ENCODE peak calls at places on chromosomes 4 and X, in five cellular contexts. V is GM23338, W is neural progenitor cell, Q is heart right ventricle, P is lower lobe of right lung. D is an unnamed sample.

GRCh38 chr4:124635331-124635730 is 77.2 kb downstream of the ANKRD50 start:
- DNase-seq in P (no peak), V (no peak), Q (no peak), W (no peak), D (no peak)

GRCh38 chrX:68041110-68041509 is 392.2 kb downstream of the OPHN1 start:
- DNase-seq in W (no peak), Q (no peak), V (peak; percentile 57), P (no peak), D (no peak)

GRCh38 chr4:24878256-24879016 is 34.4 kb downstream of the CCDC149 start:
- DNase-seq in V (peak; percentile 18), P (no peak), W (no peak), Q (no peak), D (no peak)

GRCh38 chr4:146435962-146436361 is 85.8 kb downstream of the SLC10A7 start:
- DNase-seq in Q (no peak), V (no peak), P (no peak), W (no peak), D (no peak)

GRCh38 chr4:173288296-173288695 is 45.9 kb downstream of the HMGB2 start:
- DNase-seq in P (no peak), Q (no peak), V (peak; percentile 89), W (peak; percentile 65), D (no peak)

GRCh38 chrX:14027031-14027430 is 2.7 kb downstream of the GEMIN8 start:
- DNase-seq in V (no peak), P (no peak), Q (peak; percentile 20), W (no peak), D (peak; percentile 68)

GRCh38 chr4:53057679-53058078 is 195.6 kb downstream of the RASL11B start:
- DNase-seq in Q (no peak), P (no peak), V (no peak), W (no peak), D (no peak)

GRCh38 chrX:119784747-119785446 is 6.5 kb downstream of the RPL39 start:
- DNase-seq in W (peak; percentile 24), P (no peak), V (peak; percentile 47), Q (peak; percentile 21), D (no peak)

GRCh38 chr4:15702941-15703403 is at the start of gene BST1:
- DNase-seq in P (peak; percentile 89), V (peak; percentile 75), W (peak; percentile 28), Q (peak; percentile 74), D (peak; percentile 16)

GRCh38 chrX:17674611-17675010 is 62.7 kb upstream of the SCML1 start:
- DNase-seq in P (no peak), V (no peak), Q (no peak), W (no peak), D (no peak)
- H3K27ac ChIP-seq in P (no peak overlapping the region), V (no peak overlapping the region), Q (no peak overlapping the region), W (no peak overlapping the region), D (no peak overlapping the region)

DNA sequence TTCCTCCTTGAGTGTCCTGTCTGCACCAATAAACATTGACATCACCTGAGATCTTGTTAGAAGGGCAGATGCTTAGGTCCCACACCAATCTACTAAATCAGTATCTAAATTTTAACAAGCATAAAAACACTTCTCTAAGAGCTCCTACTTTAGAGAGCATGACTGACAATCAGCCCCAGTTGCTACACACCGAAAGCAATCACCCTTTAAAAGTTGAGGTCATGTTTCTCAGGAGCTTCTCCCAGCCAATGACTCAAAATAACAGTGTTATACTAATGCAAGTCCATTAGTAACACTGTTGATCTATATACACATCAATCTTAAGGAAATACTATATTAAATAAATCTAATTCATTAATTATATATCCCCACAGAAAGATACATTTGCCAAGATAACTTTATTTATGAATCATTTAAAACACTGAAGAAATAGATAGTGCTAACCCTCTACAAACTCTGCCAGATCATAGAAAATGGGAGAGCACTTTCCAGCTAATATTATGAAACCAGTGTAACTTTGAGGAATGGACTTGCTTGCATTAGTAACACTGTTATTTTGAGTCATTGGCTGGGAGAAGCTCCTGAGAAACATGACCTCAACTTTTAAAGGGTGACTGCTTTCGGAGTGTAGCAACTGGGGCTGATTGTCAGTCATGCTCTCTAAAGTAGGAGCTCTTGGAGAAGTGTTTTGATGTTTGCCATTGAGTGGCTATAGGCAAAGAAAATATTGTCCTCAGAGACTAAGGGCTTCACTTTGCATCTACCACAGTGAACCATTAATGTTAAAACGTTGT is 109.8 kb upstream of the HDX start:
- DNase-seq in V (no peak), Q (no peak), W (no peak), P (no peak), D (no peak)
- H3K27ac ChIP-seq in V (no peak overlapping the region), Q (no peak overlapping the region), W (no peak overlapping the region), P (no peak overlapping the region), D (no peak overlapping the region)

DNA sequence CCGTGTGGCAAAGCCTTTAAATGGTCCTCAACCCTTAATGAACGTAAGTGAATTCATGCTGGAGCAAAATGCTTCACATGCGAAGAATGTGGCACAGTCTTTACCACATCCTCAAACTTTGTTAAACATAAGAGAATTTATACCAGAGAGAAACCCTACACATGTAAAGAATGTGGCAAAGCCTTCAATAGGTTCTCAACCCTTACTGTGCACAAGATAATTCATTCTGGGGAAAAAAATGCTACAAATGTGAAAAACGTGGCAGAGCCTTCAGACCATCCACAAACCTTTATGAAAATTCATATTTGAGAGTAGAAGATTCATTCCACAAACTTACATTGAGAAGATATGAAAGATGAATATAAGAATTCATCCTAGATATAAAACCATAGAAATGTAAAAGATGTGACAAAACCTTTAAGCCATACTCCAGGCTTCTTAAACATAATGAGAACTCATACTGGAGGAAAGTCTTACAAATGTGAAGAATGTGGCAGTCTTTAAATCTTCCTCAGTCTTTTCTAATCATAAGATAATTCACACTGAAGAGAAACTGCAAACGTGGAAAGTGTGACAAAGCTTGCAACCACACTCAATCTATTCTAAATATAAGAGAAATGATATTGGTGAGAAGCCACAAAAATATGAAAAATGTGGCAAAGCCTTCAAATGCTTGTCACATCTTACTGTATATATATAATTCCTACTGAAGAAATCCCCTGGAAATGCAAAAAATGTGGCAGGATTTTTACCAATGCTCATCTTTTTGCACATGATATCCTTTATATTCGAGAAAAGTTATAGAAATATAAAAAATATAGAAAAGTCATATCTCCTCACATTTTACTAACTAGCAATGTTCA is 36.9 kb downstream of the ZNF141 start:
- DNase-seq in P (no peak), W (no peak), V (no peak), Q (no peak), D (no peak)
- H3K27ac ChIP-seq in P (no peak overlapping the region), W (no peak overlapping the region), V (no peak overlapping the region), Q (no peak overlapping the region), D (no peak overlapping the region)

GRCh38 chrX:23782455-23782854 is 518 bp upstream of the SAT1 start:
- DNase-seq in P (no peak), W (no peak), Q (no peak), V (no peak), D (no peak)

GRCh38 chrX:23782863-23783568 is at the start of gene SAT1:
- DNase-seq in P (peak; percentile 97), V (peak; percentile 95), Q (peak; percentile 96), W (peak; percentile 100), D (peak; percentile 90)

GRCh38 chrX:23785564-23785963 is 2.6 kb downstream of the SAT1 start:
- DNase-seq in V (no peak), Q (no peak), W (no peak), P (no peak), D (no peak)

GRCh38 chrX:23784487-23785301 is 1.7 kb downstream of the SAT1 start:
- DNase-seq in P (no peak), W (no peak), V (no peak), Q (no peak), D (no peak)

DNA sequence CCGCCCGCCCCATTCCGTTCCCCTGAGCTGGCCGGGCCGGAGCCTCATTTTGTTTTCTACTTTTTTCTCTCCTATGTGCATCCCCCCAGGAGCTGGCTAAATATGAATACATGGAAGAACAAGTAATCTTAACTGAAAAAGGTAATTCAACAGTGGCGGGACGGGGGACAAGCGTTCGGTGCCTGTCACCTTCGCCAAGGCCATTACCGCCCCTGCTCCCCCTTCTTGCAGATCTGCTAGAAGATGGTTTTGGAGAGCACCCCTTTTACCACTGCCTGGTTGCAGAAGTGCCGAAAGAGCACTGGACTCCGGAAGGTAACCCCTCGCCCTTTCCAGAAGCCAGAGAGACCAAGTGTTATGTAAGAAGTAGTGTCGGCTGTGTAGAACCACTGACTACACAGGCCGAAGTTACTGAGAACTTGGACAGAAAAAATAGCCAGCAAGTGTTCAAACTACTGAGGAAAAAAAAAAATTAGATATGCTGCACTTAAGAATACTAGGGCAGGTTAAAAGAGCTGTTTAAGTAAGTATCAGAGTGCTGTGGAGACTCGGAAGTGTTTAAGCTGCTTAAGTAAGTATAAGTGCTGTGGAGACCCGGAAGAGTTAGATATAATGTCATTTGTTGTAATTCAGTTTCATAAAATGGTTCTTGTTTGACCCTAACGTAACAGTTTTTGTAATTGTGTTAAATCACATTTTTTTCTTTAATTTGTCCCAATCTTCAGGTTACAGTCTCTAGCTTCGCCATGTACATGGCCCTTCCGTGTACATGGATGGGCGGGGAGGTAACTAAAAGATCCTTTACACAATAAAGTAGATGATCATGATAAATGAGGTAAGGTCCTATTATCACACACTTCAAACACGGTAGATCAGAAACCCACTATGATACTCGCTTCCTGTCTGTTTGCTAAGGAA is 855 bp downstream of the SAT1 start:
- DNase-seq in V (no peak), P (no peak), Q (no peak), W (no peak), D (no peak)
- H3K27ac ChIP-seq in V (no peak overlapping the region), P (peak overlapping the region; percentile 95), Q (peak overlapping the region; percentile 96), W (no peak overlapping the region), D (peak overlapping the region; percentile 94)

GRCh38 chr4:186132577-186133277 is 28.2 kb downstream of the FAM149A start:
- DNase-seq in Q (no peak), P (no peak), V (peak; percentile 83), W (peak; percentile 77), D (no peak)
- H3K27ac ChIP-seq in Q (no peak overlapping the region), P (no peak overlapping the region), V (no peak overlapping the region), W (no peak overlapping the region), D (no peak overlapping the region)

GRCh38 chr4:109441858-109442480 is 8.4 kb downstream of the SEC24B start:
- DNase-seq in W (no peak), V (no peak), Q (no peak), P (no peak), D (no peak)
- H3K27ac ChIP-seq in W (no peak overlapping the region), V (no peak overlapping the region), Q (no peak overlapping the region), P (no peak overlapping the region), D (no peak overlapping the region)

DNA sequence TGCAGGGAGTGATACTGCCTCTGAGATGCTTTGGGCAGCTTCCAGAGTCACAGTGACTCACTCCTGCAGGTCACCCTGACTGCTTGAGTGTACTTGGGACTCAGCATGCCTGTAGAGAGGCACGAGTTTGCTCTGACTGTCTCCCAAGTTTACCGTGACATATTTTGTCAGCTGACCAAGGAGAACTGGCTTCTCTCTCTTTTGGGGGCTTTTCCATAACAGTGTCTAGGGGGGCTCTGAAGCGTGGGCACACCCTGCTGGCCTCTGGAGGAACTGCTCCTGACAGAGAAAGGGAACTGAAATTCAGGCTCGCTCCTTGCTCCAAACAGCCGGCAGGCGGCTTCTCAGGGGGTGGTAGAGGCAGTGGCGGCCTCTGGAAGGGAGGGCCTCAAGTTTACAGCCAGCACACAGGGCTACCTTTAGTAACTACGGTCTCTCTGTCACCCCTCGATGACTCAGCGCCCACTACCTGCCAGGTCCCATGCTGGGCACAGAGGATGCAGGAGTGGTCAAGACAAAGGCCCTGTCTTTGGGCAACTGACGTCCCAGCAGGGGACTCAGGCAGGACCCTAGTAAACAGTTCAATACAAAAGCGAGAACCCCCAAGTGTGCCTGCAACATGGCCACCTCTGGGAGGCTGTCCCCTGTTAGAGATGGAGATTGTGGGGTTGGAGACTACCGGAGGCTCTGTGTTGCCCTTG is 17.8 kb downstream of the ZNF185 start:
- DNase-seq in W (peak; percentile 62), Q (no peak), V (peak; percentile 67), P (no peak), D (no peak)
- H3K27ac ChIP-seq in W (no peak overlapping the region), Q (no peak overlapping the region), V (no peak overlapping the region), P (no peak overlapping the region), D (no peak overlapping the region)

GRCh38 chr4:72118017-72118416 is 86.2 kb downstream of the NPFFR2 start:
- DNase-seq in V (no peak), P (no peak), Q (no peak), W (no peak), D (no peak)
- H3K27ac ChIP-seq in V (no peak overlapping the region), P (no peak overlapping the region), Q (no peak overlapping the region), W (no peak overlapping the region), D (no peak overlapping the region)

GRCh38 chr4:55547461-55547770 is 707 bp upstream of the CLOCK start:
- DNase-seq in W (peak; percentile 79), P (no peak), Q (peak; percentile 43), V (peak; percentile 72), D (no peak)
- H3K27ac ChIP-seq in W (peak overlapping the region; percentile 94), P (peak overlapping the region; percentile 96), Q (peak overlapping the region; percentile 100), V (peak overlapping the region; percentile 98), D (peak overlapping the region; percentile 95)